ENCODE peak calls at places on chromosomes 4 and X, in seven cellular contexts. I is neuronal stem cell, D is H1, Q is endodermal cell, V is colonic mucosa, J is kidney, M is GM23248. S is an unnamed sample.

GRCh38 chr4:176241703-176242102 is 27.3 kb downstream of the ASB5 start:
- DNase-seq in I (no peak), D (no peak), Q (no peak), V (no peak), J (no peak), M (no peak), S (no peak)

GRCh38 chr4:3824521-3825270 is 58.5 kb downstream of the ADRA2C start:
- DNase-seq in I (no peak), D (no peak), Q (no peak), V (no peak), J (peak; percentile 56), M (no peak), S (no peak)

GRCh38 chr4:113591982-113592381 is 169.6 kb downstream of the CAMK2D start:
- DNase-seq in I (no peak), D (no peak), Q (no peak), V (no peak), J (no peak), M (peak; percentile 14), S (no peak)

GRCh38 chr4:152456609-152457008 is 79.3 kb downstream of the FBXW7 start:
- DNase-seq in I (no peak), D (no peak), Q (no peak), V (no peak), J (no peak), M (no peak), S (no peak)

GRCh38 chr4:183289688-183290087 is 30.4 kb downstream of the CLDN22 start:
- DNase-seq in I (no peak), D (peak; percentile 75), Q (peak; percentile 74), V (no peak), J (no peak), M (peak; percentile 39), S (no peak)

GRCh38 chr4:89242864-89243740 is 64.5 kb downstream of the GPRIN3 start:
- DNase-seq in I (no peak), D (no peak), Q (no peak), V (no peak), J (no peak), M (no peak), S (no peak)

GRCh38 chrX:42497356-42497755 is 280.6 kb downstream of the PPP1R2C start:
- DNase-seq in I (no peak), D (no peak), Q (no peak), V (no peak), J (no peak), M (no peak), S (no peak)

GRCh38 chrX:77427586-77427985 is 19.6 kb upstream of the FGF16 start:
- DNase-seq in I (no peak), D (no peak), Q (no peak), V (no peak), J (no peak), M (peak; percentile 38), S (no peak)

GRCh38 chrX:153470411-153471363 is at the start of gene HAUS7:
- DNase-seq in I (peak; percentile 81), D (peak; percentile 88), Q (peak; percentile 96), V (peak; percentile 89), J (peak; percentile 96), M (peak; percentile 89), S (peak; percentile 94)
- H3K9ac ChIP-seq in I (peak within 1 kb of the TSS; percentile 72), D (peak within 1 kb of the TSS; percentile 70), Q (peak within 1 kb of the TSS; percentile 25), V (peak within 1 kb of the TSS; percentile 58), J (peak within 1 kb of the TSS; percentile 34), M (peak within 1 kb of the TSS; percentile 72), S (peak within 1 kb of the TSS; percentile 91)

DNA sequence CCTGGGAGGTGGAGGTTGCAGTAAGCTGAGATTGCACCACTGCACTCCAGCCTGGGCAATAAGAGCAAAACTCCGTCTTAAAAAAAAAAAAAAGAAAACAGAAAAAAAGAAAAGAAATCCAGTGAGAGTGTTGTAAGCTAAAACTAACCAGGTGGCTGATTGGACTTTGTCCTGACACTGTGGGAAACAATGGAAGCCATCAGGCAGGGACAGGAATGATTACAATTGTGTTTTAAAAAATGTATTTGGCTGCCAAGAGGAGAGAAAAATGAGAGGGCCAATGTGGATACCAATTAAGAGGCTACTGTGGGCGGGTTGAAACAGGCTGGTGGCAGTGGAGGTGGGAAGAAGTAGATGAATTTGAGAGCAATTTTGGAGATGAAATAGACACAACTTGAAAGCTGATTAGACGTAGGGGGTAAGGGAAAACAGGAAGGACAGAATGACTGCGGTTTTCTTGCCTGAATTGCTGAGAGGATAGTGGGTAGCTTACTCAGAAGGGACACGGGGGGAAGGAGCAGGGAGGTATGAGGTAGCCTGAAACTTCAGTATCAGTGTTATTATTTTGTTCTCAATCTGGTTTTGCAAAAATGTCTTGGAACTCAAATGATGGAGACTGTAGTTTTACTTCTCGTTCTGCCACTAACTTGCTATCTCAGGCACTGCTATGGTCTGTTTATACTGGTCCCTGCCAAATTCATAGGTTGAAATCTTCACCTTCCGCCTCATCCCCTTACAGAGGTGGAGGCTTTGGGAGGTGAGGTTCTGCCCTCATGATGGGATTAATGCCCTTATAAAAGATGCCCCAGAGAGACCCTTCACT is 45.6 kb upstream of the CHRNA9 start:
- DNase-seq in I (no peak), D (no peak), Q (no peak), V (no peak), J (no peak), M (no peak), S (peak; percentile 54)
- H3K9ac ChIP-seq in I (no peak overlapping the region), D (no peak overlapping the region), Q (no peak overlapping the region), V (no peak overlapping the region), J (no peak overlapping the region), M (no peak overlapping the region), S (peak overlapping the region; percentile 18)

DNA sequence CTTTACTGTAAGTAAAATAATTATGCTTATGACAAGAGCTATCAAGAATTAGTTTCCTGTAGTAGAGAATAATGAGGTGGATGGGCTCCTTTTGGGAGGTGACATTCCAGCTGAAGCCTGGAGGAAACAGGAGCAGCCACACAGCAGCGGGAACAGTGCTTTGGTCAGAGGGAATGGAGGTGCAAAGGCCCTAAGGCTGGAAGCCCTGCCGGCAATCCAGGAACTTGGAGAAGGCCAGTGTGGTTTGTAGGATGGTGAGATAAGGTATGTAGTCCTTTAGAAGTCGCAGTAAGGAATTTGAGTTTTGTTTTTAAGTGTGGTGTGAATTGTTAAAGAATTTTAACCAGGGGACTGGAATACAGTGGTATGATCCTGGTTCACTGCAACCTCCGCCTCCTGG is 8.1 kb downstream of the TMEM131L start:
- DNase-seq in I (no peak), D (no peak), Q (no peak), V (no peak), J (no peak), M (no peak), S (no peak)
- H3K9ac ChIP-seq in I (no peak overlapping the region), D (no peak overlapping the region), Q (no peak overlapping the region), V (no peak overlapping the region), J (no peak overlapping the region), M (no peak overlapping the region), S (no peak overlapping the region)

GRCh38 chr4:133148690-133149363 is at the start of gene PCDH10:
- DNase-seq in I (peak; percentile 91), D (peak; percentile 99), Q (peak; percentile 99), V (peak; percentile 73), J (peak; percentile 96), M (peak; percentile 91), S (no peak)

GRCh38 chr4:133149364-133149695 is 236 bp downstream of the PCDH10 start:
- DNase-seq in I (no peak), D (no peak), Q (no peak), V (no peak), J (no peak), M (no peak), S (no peak)

GRCh38 chr4:133147365-133147821 is 1.7 kb upstream of the PCDH10 start:
- DNase-seq in I (no peak), D (peak; percentile 47), Q (peak; percentile 64), V (no peak), J (peak; percentile 42), M (no peak), S (no peak)

GRCh38 chr4:133146574-133147198 is 2.4 kb upstream of the PCDH10 start:
- DNase-seq in I (peak; percentile 69), D (peak; percentile 86), Q (peak; percentile 94), V (no peak), J (peak; percentile 61), M (peak; percentile 73), S (no peak)

GRCh38 chr4:133147922-133148689 is 988 bp upstream of the PCDH10 start:
- DNase-seq in I (peak; percentile 41), D (peak; percentile 59), Q (peak; percentile 82), V (no peak), J (peak; percentile 61), M (peak; percentile 43), S (no peak)
- H3K9ac ChIP-seq in I (peak overlapping the region; percentile 68), D (peak overlapping the region; percentile 34), Q (peak overlapping the region; percentile 62), V (no peak overlapping the region), J (peak overlapping the region; percentile 34), M (no peak overlapping the region), S (no peak overlapping the region)

GRCh38 chr4:25442863-25443307 is 65.8 kb downstream of the ANAPC4 start:
- DNase-seq in I (no peak), D (no peak), Q (no peak), V (no peak), J (no peak), M (no peak), S (no peak)

GRCh38 chr4:25441519-25442117 is 64.6 kb downstream of the ANAPC4 start:
- DNase-seq in I (peak; percentile 54), D (peak; percentile 77), Q (peak; percentile 92), V (peak; percentile 59), J (no peak), M (peak; percentile 75), S (peak; percentile 84)

GRCh38 chr4:25437951-25438350 is 60.9 kb downstream of the ANAPC4 start:
- DNase-seq in I (no peak), D (no peak), Q (no peak), V (no peak), J (no peak), M (no peak), S (no peak)

GRCh38 chr4:25440478-25441030 is 63.5 kb downstream of the ANAPC4 start:
- DNase-seq in I (no peak), D (peak; percentile 43), Q (no peak), V (no peak), J (peak; percentile 81), M (no peak), S (no peak)

DNA sequence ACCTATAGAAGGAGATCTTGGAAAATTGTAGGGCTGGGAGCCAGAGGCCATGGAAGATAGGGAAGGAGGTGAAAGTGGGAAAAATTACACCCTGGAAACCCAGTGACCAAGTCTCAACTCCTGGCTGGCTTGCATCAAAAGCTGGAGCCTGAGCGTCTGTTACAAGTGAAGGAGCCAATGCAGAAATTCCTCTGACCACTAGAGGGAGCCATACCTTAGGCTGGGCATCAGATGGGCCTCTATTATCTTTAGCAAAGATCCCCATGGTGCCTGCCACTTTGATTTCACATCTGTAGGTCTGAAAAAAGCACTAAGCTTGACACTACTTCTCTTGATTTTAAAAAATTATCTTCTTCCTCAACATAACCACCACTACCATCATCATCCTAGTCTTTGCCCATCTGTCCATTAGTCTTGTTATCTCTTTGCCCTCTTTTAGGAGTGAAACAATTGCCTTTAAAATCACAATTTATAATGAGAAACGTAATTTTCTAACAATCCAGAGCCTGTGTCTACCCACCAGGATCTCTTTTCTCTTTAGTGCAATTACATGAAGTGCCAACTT is 62.9 kb downstream of the ANAPC4 start:
- DNase-seq in I (peak; percentile 63), D (peak; percentile 84), Q (peak; percentile 88), V (peak; percentile 74), J (no peak), M (peak; percentile 71), S (peak; percentile 93)
- H3K9ac ChIP-seq in I (no peak overlapping the region), D (no peak overlapping the region), Q (no peak overlapping the region), V (no peak overlapping the region), J (no peak overlapping the region), M (no peak overlapping the region), S (no peak overlapping the region)

S was measured in Karpas-422.